ENCODE peak calls at places on chromosomes 6 and 20, in five cellular contexts. One of them, this sample, is unnamed.

GRCh38 chr20:62234346-62234745 is 4.0 kb upstream of the OSBPL2 start:
- DNase-seq in breast epithelium: no peak
- DNase-seq in left ventricle myocardium inferior: peak; percentile 55
- DNase-seq in SK-N-SH: no peak
- DNase-seq in heart right ventricle: no peak
- DNase-seq in this sample: no peak

GRCh38 chr6:31952140-31952805 is 6.4 kb downstream of the CFB start:
- DNase-seq in breast epithelium: no peak
- DNase-seq in left ventricle myocardium inferior: peak; percentile 52
- DNase-seq in SK-N-SH: peak; percentile 75
- DNase-seq in heart right ventricle: no peak
- DNase-seq in this sample: peak; percentile 87

GRCh38 chr6:24925661-24926060 is 10.1 kb downstream of the RIPOR2 start:
- DNase-seq in breast epithelium: no peak
- DNase-seq in left ventricle myocardium inferior: no peak
- DNase-seq in SK-N-SH: no peak
- DNase-seq in heart right ventricle: no peak
- DNase-seq in this sample: no peak

GRCh38 chr6:24648276-24648675 is 2.3 kb upstream of the KIAA0319 start:
- DNase-seq in breast epithelium: no peak
- DNase-seq in left ventricle myocardium inferior: no peak
- DNase-seq in SK-N-SH: no peak
- DNase-seq in heart right ventricle: no peak
- DNase-seq in this sample: no peak

GRCh38 chr6:158069800-158070195 is 88.1 kb downstream of the SYNJ2 start:
- DNase-seq in breast epithelium: no peak
- DNase-seq in left ventricle myocardium inferior: no peak
- DNase-seq in SK-N-SH: no peak
- DNase-seq in heart right ventricle: no peak
- DNase-seq in this sample: no peak

GRCh38 chr20:44552950-44553908 is 29.1 kb upstream of the PKIG start:
- DNase-seq in breast epithelium: no peak
- DNase-seq in left ventricle myocardium inferior: no peak
- DNase-seq in SK-N-SH: no peak
- DNase-seq in heart right ventricle: no peak
- DNase-seq in this sample: no peak

GRCh38 chr20:22805219-22805618 is 220.8 kb upstream of the FOXA2 start:
- DNase-seq in breast epithelium: peak; percentile 71
- DNase-seq in left ventricle myocardium inferior: peak; percentile 34
- DNase-seq in SK-N-SH: no peak
- DNase-seq in heart right ventricle: peak; percentile 54
- DNase-seq in this sample: peak; percentile 56

GRCh38 chr6:15410752-15411151 is 164.9 kb downstream of the JARID2 start:
- DNase-seq in breast epithelium: no peak
- DNase-seq in left ventricle myocardium inferior: no peak
- DNase-seq in SK-N-SH: no peak
- DNase-seq in heart right ventricle: no peak
- DNase-seq in this sample: no peak

GRCh38 chr6:161370882-161371281 is 97.0 kb upstream of the AGPAT4 start:
- DNase-seq in breast epithelium: peak; percentile 67
- DNase-seq in left ventricle myocardium inferior: no peak
- DNase-seq in SK-N-SH: peak; percentile 79
- DNase-seq in heart right ventricle: peak; percentile 50
- DNase-seq in this sample: no peak

GRCh38 chr20:21387528-21387927 is 9.8 kb downstream of the NKX2-4 start:
- DNase-seq in breast epithelium: no peak
- DNase-seq in left ventricle myocardium inferior: no peak
- DNase-seq in SK-N-SH: no peak
- DNase-seq in heart right ventricle: no peak
- DNase-seq in this sample: no peak

GRCh38 chr20:37990571-37991151 is 42.6 kb downstream of the TTI1 start:
- DNase-seq in breast epithelium: no peak
- DNase-seq in left ventricle myocardium inferior: peak; percentile 71
- DNase-seq in SK-N-SH: peak; percentile 67
- DNase-seq in heart right ventricle: peak; percentile 64
- DNase-seq in this sample: peak; percentile 85

GRCh38 chr20:609371-609964 is 641 bp downstream of the TCF15 start:
- DNase-seq in breast epithelium: no peak
- DNase-seq in left ventricle myocardium inferior: no peak
- DNase-seq in SK-N-SH: peak; percentile 75
- DNase-seq in heart right ventricle: no peak
- DNase-seq in this sample: no peak

GRCh38 chr6:157503018-157503747 is 122.2 kb downstream of the ZDHHC14 start:
- DNase-seq in breast epithelium: no peak
- DNase-seq in left ventricle myocardium inferior: no peak
- DNase-seq in SK-N-SH: no peak
- DNase-seq in heart right ventricle: no peak
- DNase-seq in this sample: no peak

GRCh38 chr6:116536216-116536621 is 9.3 kb downstream of the TRAPPC3L start:
- DNase-seq in breast epithelium: no peak
- DNase-seq in left ventricle myocardium inferior: no peak
- DNase-seq in SK-N-SH: peak; percentile 34
- DNase-seq in heart right ventricle: peak; percentile 34
- DNase-seq in this sample: no peak

GRCh38 chr20:20375862-20376261 is 8.0 kb downstream of the INSM1 start:
- DNase-seq in breast epithelium: no peak
- DNase-seq in left ventricle myocardium inferior: no peak
- DNase-seq in SK-N-SH: no peak
- DNase-seq in heart right ventricle: no peak
- DNase-seq in this sample: no peak

GRCh38 chr6:105595829-105596228 is 192.9 kb upstream of the PREP start:
- DNase-seq in breast epithelium: no peak
- DNase-seq in left ventricle myocardium inferior: no peak
- DNase-seq in SK-N-SH: no peak
- DNase-seq in heart right ventricle: no peak
- DNase-seq in this sample: no peak

GRCh38 chr6:105179244-105180065 is at the start of gene POPDC3:
- DNase-seq in breast epithelium: no peak
- DNase-seq in left ventricle myocardium inferior: no peak
- DNase-seq in SK-N-SH: peak; percentile 86
- DNase-seq in heart right ventricle: peak; percentile 25
- DNase-seq in this sample: peak; percentile 79

GRCh38 chr6:9789201-9789600 is 625.7 kb downstream of the TFAP2A start:
- DNase-seq in breast epithelium: no peak
- DNase-seq in left ventricle myocardium inferior: no peak
- DNase-seq in SK-N-SH: no peak
- DNase-seq in heart right ventricle: no peak
- DNase-seq in this sample: no peak

GRCh38 chr20:32191422-32191821 is 16.1 kb downstream of the PLAGL2 start:
- DNase-seq in breast epithelium: no peak
- DNase-seq in left ventricle myocardium inferior: no peak
- DNase-seq in SK-N-SH: no peak
- DNase-seq in heart right ventricle: no peak
- DNase-seq in this sample: no peak

GRCh38 chr6:90431521-90432407 is 135.1 kb upstream of the BACH2 start:
- DNase-seq in breast epithelium: no peak
- DNase-seq in left ventricle myocardium inferior: no peak
- DNase-seq in SK-N-SH: no peak
- DNase-seq in heart right ventricle: no peak
- DNase-seq in this sample: no peak
- H3K27ac ChIP-seq in breast epithelium: no peak overlapping the region
- H3K27ac ChIP-seq in left ventricle myocardium inferior: no peak overlapping the region
- H3K27ac ChIP-seq in SK-N-SH: no peak overlapping the region
- H3K27ac ChIP-seq in heart right ventricle: no peak overlapping the region
- H3K27ac ChIP-seq in this sample: no peak overlapping the region

GRCh38 chr6:7139835-7140470 is 32.2 kb downstream of the RREB1 start:
- DNase-seq in breast epithelium: no peak
- DNase-seq in left ventricle myocardium inferior: no peak
- DNase-seq in SK-N-SH: no peak
- DNase-seq in heart right ventricle: no peak
- DNase-seq in this sample: no peak
- H3K4me3 ChIP-seq in breast epithelium: no peak overlapping the region
- H3K4me3 ChIP-seq in left ventricle myocardium inferior: peak overlapping the region; percentile 78
- H3K4me3 ChIP-seq in SK-N-SH: no peak overlapping the region
- H3K4me3 ChIP-seq in heart right ventricle: no peak overlapping the region
- H3K4me3 ChIP-seq in this sample: peak overlapping the region; percentile 60

GRCh38 chr6:52893803-52894202 is 15.7 kb downstream of the GSTA3 start:
- DNase-seq in breast epithelium: no peak
- DNase-seq in left ventricle myocardium inferior: no peak
- DNase-seq in SK-N-SH: no peak
- DNase-seq in heart right ventricle: no peak
- DNase-seq in this sample: no peak
- H3K27ac ChIP-seq in breast epithelium: no peak overlapping the region
- H3K27ac ChIP-seq in left ventricle myocardium inferior: no peak overlapping the region
- H3K27ac ChIP-seq in SK-N-SH: no peak overlapping the region
- H3K27ac ChIP-seq in heart right ventricle: no peak overlapping the region
- H3K27ac ChIP-seq in this sample: no peak overlapping the region

GRCh38 chr6:122431780-122432179 is 32.3 kb downstream of the HSF2 start:
- DNase-seq in breast epithelium: no peak
- DNase-seq in left ventricle myocardium inferior: no peak
- DNase-seq in SK-N-SH: no peak
- DNase-seq in heart right ventricle: no peak
- DNase-seq in this sample: no peak
- H3K4me3 ChIP-seq in breast epithelium: no peak overlapping the region
- H3K4me3 ChIP-seq in left ventricle myocardium inferior: no peak overlapping the region
- H3K4me3 ChIP-seq in SK-N-SH: no peak overlapping the region
- H3K4me3 ChIP-seq in heart right ventricle: no peak overlapping the region
- H3K4me3 ChIP-seq in this sample: no peak overlapping the region

DNA sequence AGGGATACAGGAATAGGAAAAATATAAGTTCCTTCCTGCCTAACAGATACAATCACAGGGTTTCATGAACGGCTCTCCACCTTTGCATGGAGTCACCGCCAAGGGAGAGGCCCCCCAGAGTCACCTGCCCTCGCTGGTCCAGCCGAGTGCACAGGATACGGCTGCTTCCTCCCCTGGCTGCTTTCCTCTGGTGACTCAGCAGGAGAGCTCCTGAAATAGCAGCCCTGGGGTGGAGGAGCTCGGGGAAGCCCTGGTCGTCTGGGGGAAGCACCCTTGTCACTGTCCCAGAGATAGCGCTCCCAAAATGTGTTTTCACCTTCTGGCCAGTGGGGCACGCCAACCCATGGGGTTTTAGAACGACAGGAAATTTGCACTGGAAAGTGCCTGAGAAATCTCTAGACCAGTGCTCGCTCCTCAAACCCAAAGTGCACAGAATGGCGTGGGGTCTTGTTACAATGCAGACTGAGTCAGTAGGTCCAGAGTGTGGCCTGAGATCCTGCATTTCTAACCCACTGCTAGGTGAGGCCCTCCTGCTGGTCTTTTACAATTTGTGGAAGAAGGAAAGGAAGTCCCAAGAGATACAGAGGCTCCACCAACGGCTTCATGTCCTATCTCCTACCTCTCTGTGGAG is 35.9 kb upstream of the FAM50B start:
- DNase-seq in breast epithelium: no peak
- DNase-seq in left ventricle myocardium inferior: peak; percentile 64
- DNase-seq in SK-N-SH: no peak
- DNase-seq in heart right ventricle: peak; percentile 87
- DNase-seq in this sample: no peak
- H3K27ac ChIP-seq in breast epithelium: no peak overlapping the region
- H3K27ac ChIP-seq in left ventricle myocardium inferior: peak overlapping the region; percentile 37
- H3K27ac ChIP-seq in SK-N-SH: peak overlapping the region; percentile 33
- H3K27ac ChIP-seq in heart right ventricle: no peak overlapping the region
- H3K27ac ChIP-seq in this sample: no peak overlapping the region

GRCh38 chr6:34239240-34239825 is 2.7 kb downstream of the HMGA1 start:
- DNase-seq in breast epithelium: no peak
- DNase-seq in left ventricle myocardium inferior: no peak
- DNase-seq in SK-N-SH: no peak
- DNase-seq in heart right ventricle: no peak
- DNase-seq in this sample: no peak
- H3K4me3 ChIP-seq in breast epithelium: no peak overlapping the region
- H3K4me3 ChIP-seq in left ventricle myocardium inferior: no peak overlapping the region
- H3K4me3 ChIP-seq in SK-N-SH: peak overlapping the region; percentile 82
- H3K4me3 ChIP-seq in heart right ventricle: no peak overlapping the region
- H3K4me3 ChIP-seq in this sample: no peak overlapping the region